ENCODE peak calls at places on chromosomes 12 and 14, in nine cellular contexts. W is GM13977; Y is stimulated activated naive CD4-positive, alpha-beta T cell; E is stimulated activated CD4-positive, alpha-beta T cell treated with anti-CD3 and anti-CD28 coated beads, Interleukin-15, amount 100 ng/mL, for 24 hours; S is AG09309; L is nephron progenitor cell; X is activated CD4-positive, alpha-beta T cell treated with anti-CD3 and anti-CD28 coated beads, Interleukin-2, amount 50 U/mL, for 48 hours; G is progenitor cell of endocrine pancreas; V is M059J. J is an unnamed sample.

GRCh38 chr12:79710707-79711483 is 20.1 kb upstream of the PAWR start:
- DNase-seq in W (no peak), Y (no peak), E (no peak), S (no peak), L (no peak), X (no peak), G (no peak), V (no peak), J (no peak)

GRCh38 chr14:78764240-78764639 is 594.1 kb downstream of the NRXN3 start:
- DNase-seq in W (no peak), Y (no peak), E (no peak), S (no peak), L (no peak), X (no peak), G (no peak), V (peak), J (no peak)

GRCh38 chr14:35687335-35687939 is 121.7 kb downstream of the RALGAPA1 start:
- DNase-seq in W (peak), Y (no peak), E (peak), S (peak), L (peak), X (peak), G (no peak), V (peak), J (no peak)

GRCh38 chr14:99838555-99839193 is 45.5 kb downstream of the EML1 start:
- DNase-seq in W (no peak), Y (no peak), E (no peak), S (peak), L (no peak), X (no peak), G (no peak), V (peak), J (no peak)

GRCh38 chr14:65585216-65585615 is 172.7 kb downstream of the FUT8 start:
- DNase-seq in W (no peak), Y (no peak), E (no peak), S (no peak), L (no peak), X (no peak), G (no peak), V (peak), J (no peak)

GRCh38 chr12:77130193-77130592 is 64.8 kb upstream of the E2F7 start:
- DNase-seq in W (no peak), Y (no peak), E (no peak), S (no peak), L (no peak), X (no peak), G (no peak), V (no peak), J (no peak)

GRCh38 chr12:82461851-82462250 is 103.5 kb downstream of the METTL25 start:
- DNase-seq in W (no peak), Y (no peak), E (no peak), S (no peak), L (no peak), X (no peak), G (no peak), V (no peak), J (no peak)

GRCh38 chr12:26112703-26113147 is 12.1 kb downstream of the BHLHE41 start:
- DNase-seq in W (no peak), Y (no peak), E (no peak), S (no peak), L (no peak), X (no peak), G (no peak), V (peak), J (no peak)

GRCh38 chr12:52924764-52925716 is 20.2 kb upstream of the KRT8 start:
- DNase-seq in W (no peak), Y (no peak), E (no peak), S (peak), L (no peak), X (no peak), G (no peak), V (peak), J (no peak)

GRCh38 chr12:77001181-77001758 is 64.1 kb downstream of the E2F7 start:
- DNase-seq in W (no peak), Y (no peak), E (no peak), S (no peak), L (no peak), X (no peak), G (no peak), V (no peak), J (no peak)

GRCh38 chr14:104678901-104679705 is 10.3 kb upstream of the INF2 start:
- DNase-seq in W (no peak), Y (no peak), E (no peak), S (no peak), L (no peak), X (no peak), G (no peak), V (no peak), J (no peak)

GRCh38 chr12:96327346-96327745 is 72.9 kb downstream of the CDK17 start:
- DNase-seq in W (no peak), Y (no peak), E (no peak), S (no peak), L (no peak), X (no peak), G (no peak), V (no peak), J (no peak)

GRCh38 chr14:59254146-59254910 is 65.9 kb downstream of the DAAM1 start:
- DNase-seq in W (no peak), Y (no peak), E (no peak), S (no peak), L (no peak), X (no peak), G (no peak), V (peak), J (no peak)

GRCh38 chr12:78402366-78403134 is 462.0 kb upstream of the SYT1 start:
- DNase-seq in W (no peak), Y (no peak), E (no peak), S (no peak), L (no peak), X (no peak), G (no peak), V (no peak), J (no peak)

GRCh38 chr14:88613552-88614010 is 50.7 kb downstream of the ZC3H14 start:
- DNase-seq in W (peak), Y (no peak), E (no peak), S (peak), L (no peak), X (no peak), G (no peak), V (peak), J (no peak)

GRCh38 chr12:19080918-19081317 is 48.6 kb upstream of the PLEKHA5 start:
- DNase-seq in W (no peak), Y (no peak), E (no peak), S (no peak), L (no peak), X (no peak), G (no peak), V (no peak), J (no peak)

GRCh38 chr14:95026851-95027463 is 130.4 kb downstream of the DICER1 start:
- DNase-seq in W (no peak), Y (no peak), E (no peak), S (no peak), L (no peak), X (no peak), G (no peak), V (no peak), J (no peak)

GRCh38 chr14:76350671-76351070 is 25.3 kb upstream of the ESRRB start:
- DNase-seq in W (no peak), Y (no peak), E (no peak), S (no peak), L (no peak), X (no peak), G (no peak), V (no peak), J (no peak)

GRCh38 chr14:75206190-75206589 is 29.8 kb upstream of the TMED10 start:
- DNase-seq in W (no peak), Y (no peak), E (no peak), S (no peak), L (no peak), X (no peak), G (no peak), V (no peak), J (no peak)

GRCh38 chr12:95413576-95413975 is 60.4 kb upstream of the METAP2 start:
- DNase-seq in W (no peak), Y (no peak), E (no peak), S (peak), L (no peak), X (no peak), G (no peak), V (peak), J (no peak)

GRCh38 chr12:68391905-68392304 is 59.7 kb upstream of the MDM1 start:
- DNase-seq in W (no peak), Y (no peak), E (no peak), S (no peak), L (no peak), X (no peak), G (no peak), V (no peak), J (no peak)

J was measured in effector CD4-positive, alpha-beta T cell.